ENCODE peak calls at places on chromosomes 11 and 22, in six cellular contexts. O, Z, I, R, M and C are unnamed samples.

GRCh38 chr22:29799217-29799680 is 32.1 kb downstream of the UQCR10 start:
- DNase-seq in Z (peak), I (peak), M (peak), O (peak), R (peak), C (peak)

GRCh38 chr11:129323896-129324522 is 51.6 kb upstream of the BARX2 start:
- DNase-seq in O (no peak), I (peak), R (peak), Z (no peak), M (peak), C (peak)

GRCh38 chr11:61157743-61158142 is 3.5 kb downstream of the VPS37C start:
- DNase-seq in Z (no peak), M (no peak), I (no peak), O (no peak), R (no peak), C (no peak)

GRCh38 chr22:38348751-38349496 is 31.7 kb upstream of the CSNK1E start:
- DNase-seq in I (no peak), O (no peak), M (no peak), R (no peak), Z (peak), C (no peak)

GRCh38 chr11:65932558-65932919 is 12.7 kb upstream of the TSGA10IP start:
- DNase-seq in O (no peak), I (peak), M (no peak), R (no peak), Z (no peak), C (peak)

GRCh38 chr22:38314140-38314991 is 2.9 kb downstream of the CSNK1E start:
- DNase-seq in Z (no peak), R (no peak), M (no peak), O (peak), I (peak), C (peak)

GRCh38 chr11:74418509-74418895 is 20.3 kb upstream of the PGM2L1 start:
- DNase-seq in Z (no peak), M (no peak), I (peak), R (peak), O (peak), C (peak)

GRCh38 chr22:44554411-44554810 is 56.4 kb upstream of the RTL6 start:
- DNase-seq in M (no peak), R (no peak), I (no peak), O (no peak), Z (no peak), C (no peak)

GRCh38 chr11:121643530-121644512 is 191.1 kb upstream of the SORL1-AS1 start:
- DNase-seq in I (no peak), M (no peak), R (no peak), Z (no peak), O (no peak), C (no peak)

GRCh38 chr11:102347526-102348331 is 715 bp downstream of the BIRC2 start:
- DNase-seq in I (peak), O (peak), Z (no peak), M (peak), R (peak), C (peak)

GRCh38 chr11:35980646-35981402 is 37.0 kb downstream of the LDLRAD3 start:
- DNase-seq in I (peak), O (no peak), R (no peak), Z (no peak), M (no peak), C (peak)

GRCh38 chr22:20429254-20430100 is 8.1 kb downstream of the SCARF2 start:
- DNase-seq in Z (peak), O (no peak), R (peak), I (no peak), M (peak), C (no peak)

GRCh38 chr11:86182976-86183584 is 61.5 kb upstream of the EED start:
- DNase-seq in O (peak), M (no peak), I (no peak), Z (peak), R (peak), C (peak)

GRCh38 chr11:65279713-65280459 is 18.1 kb downstream of the POLA2 start:
- DNase-seq in Z (no peak), O (peak), M (peak), R (peak), I (peak), C (peak)

GRCh38 chr22:35728639-35729308 is 11.1 kb downstream of the APOL5 start:
- DNase-seq in M (peak), Z (peak), O (peak), R (peak), I (no peak), C (no peak)

GRCh38 chr11:83819936-83820549 is 533.9 kb upstream of the CCDC90B start:
- DNase-seq in M (peak), I (peak), O (peak), R (peak), Z (no peak), C (peak)

GRCh38 chr11:37451903-37452302 is 853.9 kb upstream of the RAG2 start:
- DNase-seq in I (no peak), Z (no peak), R (no peak), O (no peak), M (no peak), C (no peak)

GRCh38 chr11:66950113-66950535 is 8.1 kb downstream of the PC start:
- DNase-seq in M (peak), Z (peak), O (peak), R (peak), I (peak), C (peak)

GRCh38 chr22:29165336-29166060 is 40.2 kb upstream of the EMID1 start:
- DNase-seq in O (no peak), I (no peak), Z (peak), R (no peak), M (no peak), C (no peak)

GRCh38 chr22:17890245-17890671 is 116.0 kb upstream of the BID start:
- DNase-seq in Z (peak), R (peak), M (no peak), O (peak), I (no peak), C (no peak)

GRCh38 chr22:46436595-46437163 is 100.7 kb downstream of the CELSR1 start:
- DNase-seq in M (no peak), I (no peak), O (peak), R (peak), Z (no peak), C (peak)

GRCh38 chr11:8672346-8672745 is 10.1 kb downstream of the TRIM66 start:
- DNase-seq in Z (no peak), O (no peak), R (no peak), I (no peak), M (no peak), C (no peak)

GRCh38 chr11:76724162-76724768 is 53.7 kb upstream of the LRRC32 start:
- DNase-seq in I (no peak), M (no peak), Z (no peak), O (no peak), R (no peak), C (no peak)

GRCh38 chr22:26597026-26597425 is 7.1 kb upstream of the TPST2 start:
- DNase-seq in I (no peak), O (no peak), M (no peak), R (no peak), Z (no peak), C (no peak)

GRCh38 chr11:17406082-17406817 is 17.8 kb upstream of the KCNJ11 start:
- DNase-seq in R (no peak), Z (peak), I (no peak), O (no peak), M (peak), C (no peak)

GRCh38 chr11:17406818-17407149 is 18.3 kb upstream of the KCNJ11 start:
- DNase-seq in M (no peak), I (no peak), Z (peak), O (no peak), R (no peak), C (no peak)

GRCh38 chr11:17403977-17404759 is 15.7 kb upstream of the KCNJ11 start:
- DNase-seq in I (peak), M (peak), O (peak), R (no peak), Z (peak), C (no peak)

GRCh38 chr11:17407575-17407974 is 19.1 kb upstream of the KCNJ11 start:
- DNase-seq in R (no peak), O (no peak), Z (peak), M (no peak), I (no peak), C (peak)

GRCh38 chr11:17405232-17406005 is 17.0 kb upstream of the KCNJ11 start:
- DNase-seq in O (peak), R (no peak), Z (peak), I (peak), M (peak), C (peak)
- TF ChIP-seq CTCF in O (peak), R (no peak), Z (no peak), I (peak), M (no peak), C (peak)

GRCh38 chr22:39546064-39546365 is 13.5 kb upstream of the RPS19BP1 start:
- DNase-seq in O (no peak), R (no peak), M (no peak), I (no peak), Z (no peak), C (no peak)

GRCh38 chr22:39546889-39547586 is 14.5 kb upstream of the RPS19BP1 start:
- DNase-seq in O (peak), R (no peak), M (no peak), I (no peak), Z (no peak), C (peak)

GRCh38 chr22:39543095-39543494 is 10.5 kb upstream of the RPS19BP1 start:
- DNase-seq in O (no peak), M (no peak), I (peak), R (no peak), Z (no peak), C (peak)

GRCh38 chr22:39545310-39546063 is 12.9 kb upstream of the RPS19BP1 start:
- DNase-seq in Z (peak), R (no peak), I (peak), M (peak), O (peak), C (no peak)

GRCh38 chr22:39547587-39547947 is 15.0 kb upstream of the RPS19BP1 start:
- DNase-seq in O (no peak), M (no peak), I (no peak), R (no peak), Z (no peak), C (no peak)
- H3K4me3 ChIP-seq in O (no peak), M (no peak), I (no peak), R (no peak), Z (no peak), C (no peak)

GRCh38 chr11:125679397-125679796 is 1.2 kb downstream of the ACRV1 start:
- DNase-seq in R (no peak), Z (no peak), O (no peak), M (no peak), I (peak), C (peak)
- TF ChIP-seq CTCF in R (no peak), Z (no peak), O (peak), M (no peak), I (peak), C (no peak)

GRCh38 chr22:37262346-37262745 is 18.3 kb upstream of the RAC2 start:
- DNase-seq in R (no peak), O (no peak), Z (no peak), I (no peak), M (no peak), C (no peak)

GRCh38 chr22:37260939-37261338 is 16.9 kb upstream of the RAC2 start:
- DNase-seq in I (peak), R (no peak), M (peak), Z (peak), O (peak), C (peak)

GRCh38 chr22:37267128-37267587 is 15.2 kb upstream of the CYTH4 start:
- DNase-seq in O (no peak), R (no peak), I (peak), M (no peak), Z (peak), C (peak)

GRCh38 chr22:37266581-37267127 is 15.7 kb upstream of the CYTH4 start:
- DNase-seq in R (no peak), I (no peak), M (no peak), Z (no peak), O (no peak), C (no peak)

DNA sequence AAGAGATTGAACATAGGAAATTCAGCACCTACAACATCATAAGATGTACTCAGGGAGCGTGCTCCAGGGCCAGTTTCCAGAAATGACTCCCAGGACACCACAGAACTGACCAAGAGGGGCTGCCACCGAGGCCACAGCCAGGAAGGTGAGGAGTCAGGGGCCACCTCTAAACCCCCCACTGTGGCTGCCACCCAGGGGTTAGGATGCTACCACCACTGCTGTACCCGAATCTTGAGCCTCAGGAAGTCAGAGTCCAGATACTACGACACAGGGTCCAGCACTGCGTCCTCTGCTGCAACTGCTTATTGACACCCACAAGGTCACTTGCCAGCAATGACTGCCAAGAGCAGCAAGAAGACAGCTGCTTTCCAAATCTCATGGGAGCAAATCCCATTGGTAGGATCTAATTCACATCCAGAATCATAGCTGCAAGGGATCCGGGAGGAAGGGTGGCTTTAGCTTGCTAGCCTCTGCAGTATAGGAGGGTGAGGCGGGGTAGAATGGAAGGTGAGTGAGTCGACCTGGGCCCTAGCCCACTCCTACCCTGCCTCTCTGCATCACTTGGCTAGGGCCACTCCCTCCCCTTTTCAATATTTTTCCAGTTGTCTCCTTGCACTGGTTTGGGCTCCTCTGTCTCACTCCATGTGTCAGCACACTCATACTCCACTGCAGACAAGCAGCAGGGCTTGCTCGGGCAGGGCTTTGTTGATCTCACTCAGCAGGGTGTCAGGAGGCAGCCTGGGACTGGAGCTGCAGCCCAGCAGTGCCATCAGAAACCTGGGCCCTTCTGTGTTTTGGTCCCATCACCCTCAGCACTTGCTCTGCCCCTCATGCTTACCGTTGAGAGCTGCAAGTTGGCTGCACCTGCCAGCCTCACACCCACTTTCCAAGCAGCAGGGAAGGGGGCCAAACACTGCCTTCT is 18.1 kb upstream of the CYTH4 start:
- DNase-seq in Z (no peak), M (no peak), R (no peak), I (no peak), O (no peak), C (no peak)
- H3K4me3 ChIP-seq in Z (no peak), M (no peak), R (no peak), I (no peak), O (no peak), C (no peak)